ENCODE peak calls at places on chromosomes 12 and 14, in five cellular contexts. Q is AG04450; R is HTR-8/SVneo; Y is NCI-H460; D is stimulated activated CD8-positive, alpha-beta memory T cell treated with anti-CD3 and anti-CD28 coated beads, Interleukin-7, amount 100 ng/mL, for 4 hours. S is an unnamed sample.
A peak's percentile ranks its signal among the peaks of the same experiment; 100 is the strongest.

GRCh38 chr12:53103860-53104305 is 597 bp downstream of the SOAT2 start:
- DNase-seq in R (no peak), D (no peak), Q (no peak), Y (no peak), S (no peak)

GRCh38 chr12:62692884-62693283 is 226.3 kb downstream of the MON2 start:
- DNase-seq in Q (no peak), Y (no peak), D (no peak), R (peak; percentile 30), S (no peak)

GRCh38 chr14:39483682-39484081 is 51.4 kb upstream of the FBXO33 start:
- DNase-seq in R (no peak), Y (no peak), Q (no peak), D (no peak), S (no peak)

GRCh38 chr14:106141242-106142220 is 615.1 kb downstream of the TMEM121 start:
- DNase-seq in Y (no peak), D (no peak), R (no peak), Q (no peak), S (no peak)

GRCh38 chr14:99603471-99603933 is 505 bp downstream of the CCDC85C start:
- DNase-seq in Q (no peak), D (peak; percentile 3), R (no peak), Y (no peak), S (no peak)

GRCh38 chr12:89393551-89394121 is 41.3 kb upstream of the DUSP6 start:
- DNase-seq in Q (no peak), Y (no peak), D (no peak), R (no peak), S (no peak)

GRCh38 chr14:80095623-80096022 is 115.7 kb downstream of the DIO2 start:
- DNase-seq in D (no peak), R (peak; percentile 42), Q (peak; percentile 18), Y (peak; percentile 1), S (peak; percentile 30)

GRCh38 chr12:111250251-111250881 is 118.5 kb downstream of the PHETA1 start:
- DNase-seq in D (no peak), Y (no peak), Q (no peak), R (no peak), S (no peak)

GRCh38 chr12:22981711-22982110 is 356.7 kb downstream of the ETNK1 start:
- DNase-seq in Y (peak; percentile 8), Q (no peak), R (no peak), D (no peak), S (no peak)

GRCh38 chr12:24937553-24938244 is 11.2 kb downstream of the BCAT1 start:
- DNase-seq in D (no peak), Q (no peak), R (no peak), Y (no peak), S (no peak)

GRCh38 chr14:24847568-24847967 is 202.4 kb downstream of the STXBP6 start:
- DNase-seq in Q (no peak), D (no peak), Y (no peak), R (no peak), S (no peak)

GRCh38 chr12:112010415-112011344 is 2.3 kb downstream of the TMEM116 start:
- DNase-seq in Y (no peak), R (no peak), Q (no peak), D (no peak), S (no peak)

GRCh38 chr12:107684029-107684790 is 1.4 kb upstream of the PWP1 start:
- DNase-seq in Y (no peak), Q (no peak), D (no peak), R (no peak), S (peak; percentile 34)

GRCh38 chr14:94447986-94448808 is 4.4 kb downstream of the SERPINA11 start:
- DNase-seq in Y (no peak), R (no peak), D (no peak), Q (no peak), S (no peak)

GRCh38 chr14:69002069-69002468 is 23.0 kb upstream of the ACTN1 start:
- DNase-seq in R (peak; percentile 82), D (no peak), Y (no peak), Q (no peak), S (no peak)

GRCh38 chr14:93051600-93052546 is 63.9 kb downstream of the ITPK1 start:
- DNase-seq in R (no peak), Y (no peak), Q (no peak), D (no peak), S (no peak)

GRCh38 chr14:23612354-23612732 is 23.8 kb upstream of the DHRS2 start:
- DNase-seq in R (no peak), Y (no peak), D (no peak), Q (no peak), S (no peak)